ENCODE peak calls at places on chromosomes 11 and 22, in five cellular contexts. D is K562, M is IMR-90, J is HepG2, C is H1. T is an unnamed sample.

GRCh38 chr22:44924724-44925123 is 85.1 kb downstream of the PHF21B start:
- DNase-seq in D (no peak), M (no peak), J (no peak), C (no peak), T (no peak)

GRCh38 chr11:114439229-114440120 is at the start of gene REXO2:
- DNase-seq in D (peak), M (peak), J (peak), C (peak), T (peak)

GRCh38 chr11:108914981-108915380 is 250.1 kb downstream of the DDX10 start:
- DNase-seq in D (no peak), M (peak), J (no peak), C (no peak), T (no peak)

GRCh38 chr11:72333657-72334056 is 89.7 kb upstream of the PHOX2A start:
- DNase-seq in D (peak), M (no peak), J (no peak), C (peak), T (peak)

GRCh38 chr11:1874406-1875092 is 17.1 kb downstream of the PRR33 start:
- DNase-seq in D (no peak), M (no peak), J (no peak), C (no peak), T (no peak)

GRCh38 chr11:17479284-17480214 is 2.9 kb upstream of the ABCC8 start:
- DNase-seq in D (peak), M (no peak), J (no peak), C (peak), T (peak)

GRCh38 chr11:103923473-103923931 is 112.9 kb upstream of the DDI1 start:
- DNase-seq in D (no peak), M (no peak), J (peak), C (no peak), T (peak)

GRCh38 chr22:46067159-46068111 is 82.9 kb upstream of the PPARA start:
- DNase-seq in D (no peak), M (no peak), J (no peak), C (no peak), T (no peak)

GRCh38 chr11:2801711-2802388 is 83.7 kb downstream of the CDKN1C start:
- DNase-seq in D (no peak), M (no peak), J (no peak), C (no peak), T (no peak)

GRCh38 chr11:115778928-115779650 is 274.9 kb upstream of the CADM1 start:
- DNase-seq in D (no peak), M (peak), J (no peak), C (no peak), T (no peak)

GRCh38 chr11:112881461-112881860 is 79.8 kb upstream of the NCAM1 start:
- DNase-seq in D (peak), M (no peak), J (no peak), C (peak), T (peak)

GRCh38 chr22:21745948-21746347 is 10.4 kb upstream of the YPEL1 start:
- DNase-seq in D (no peak), M (no peak), J (no peak), C (no peak), T (no peak)

GRCh38 chr22:21001601-21002325 is at the start of gene THAP7:
- DNase-seq in D (peak), M (peak), J (peak), C (peak), T (peak)

GRCh38 chr22:39220897-39221850 is 23.6 kb downstream of the PDGFB start:
- DNase-seq in D (no peak), M (peak), J (no peak), C (no peak), T (no peak)

GRCh38 chr11:111718436-111719325 is 47.5 kb downstream of the PPP2R1B start:
- DNase-seq in D (no peak), M (peak), J (peak), C (no peak), T (no peak)

GRCh38 chr11:32232516-32232915 is 141.6 kb downstream of the RCN1 start:
- DNase-seq in D (no peak), M (no peak), J (no peak), C (no peak), T (no peak)

GRCh38 chr11:61756452-61757212 is 4.2 kb downstream of the MYRF start:
- DNase-seq in D (peak), M (peak), J (peak), C (no peak), T (peak)

GRCh38 chr11:89495951-89496350 is 4.8 kb upstream of the NOX4 start:
- DNase-seq in D (no peak), M (peak), J (no peak), C (no peak), T (no peak)

GRCh38 chr11:61555051-61555969 is 25.6 kb downstream of the SYT7 start:
- DNase-seq in D (peak), M (no peak), J (no peak), C (no peak), T (peak)

GRCh38 chr22:22233081-22233480 is 11.5 kb upstream of the VPREB1 start:
- DNase-seq in D (no peak), M (no peak), J (no peak), C (no peak), T (no peak)

GRCh38 chr11:7612661-7613393 is 60.5 kb downstream of the CYB5R2 start:
- DNase-seq in D (no peak), M (peak), J (peak), C (no peak), T (no peak)

GRCh38 chr22:39489094-39490068 is 12.7 kb upstream of the MIEF1 start:
- DNase-seq in D (no peak), M (no peak), J (no peak), C (no peak), T (no peak)

GRCh38 chr11:86158716-86159669 is 85.6 kb upstream of the EED start:
- DNase-seq in D (no peak), M (no peak), J (no peak), C (no peak), T (no peak)

GRCh38 chr11:46100670-46101069 is 20.6 kb downstream of the PHF21A start:
- DNase-seq in D (no peak), M (no peak), J (no peak), C (no peak), T (no peak)

GRCh38 chr11:130772266-130773227 is 143.7 kb downstream of the SNX19 start:
- DNase-seq in D (no peak), M (peak), J (no peak), C (no peak), T (peak)

GRCh38 chr11:67118059-67118766 is 850 bp upstream of the KDM2A start:
- DNase-seq in D (no peak), M (no peak), J (no peak), C (no peak), T (peak)

GRCh38 chr11:86202013-86202336 is 42.6 kb upstream of the EED start:
- DNase-seq in D (no peak), M (no peak), J (no peak), C (no peak), T (no peak)

GRCh38 chr22:25447067-25447688 is 117.3 kb upstream of the GRK3 start:
- DNase-seq in D (peak), M (no peak), J (peak), C (no peak), T (no peak)

GRCh38 chr11:125202362-125202880 is 37.9 kb downstream of the PKNOX2 start:
- DNase-seq in D (no peak), M (no peak), J (no peak), C (no peak), T (no peak)

GRCh38 chr11:76179147-76179546 is 27.2 kb downstream of the WNT11 start:
- DNase-seq in D (no peak), M (no peak), J (no peak), C (no peak), T (no peak)

GRCh38 chr11:72783144-72783910 is 10.5 kb downstream of the STARD10 start:
- DNase-seq in D (no peak), M (no peak), J (no peak), C (no peak), T (no peak)

GRCh38 chr22:18157714-18158028 is 7.7 kb downstream of the USP18 start:
- DNase-seq in D (no peak), M (no peak), J (no peak), C (no peak), T (no peak)
- TF ChIP-seq MAFK in D (no peak), M (no peak), J (no peak), C (no peak), T (no peak)

DNA sequence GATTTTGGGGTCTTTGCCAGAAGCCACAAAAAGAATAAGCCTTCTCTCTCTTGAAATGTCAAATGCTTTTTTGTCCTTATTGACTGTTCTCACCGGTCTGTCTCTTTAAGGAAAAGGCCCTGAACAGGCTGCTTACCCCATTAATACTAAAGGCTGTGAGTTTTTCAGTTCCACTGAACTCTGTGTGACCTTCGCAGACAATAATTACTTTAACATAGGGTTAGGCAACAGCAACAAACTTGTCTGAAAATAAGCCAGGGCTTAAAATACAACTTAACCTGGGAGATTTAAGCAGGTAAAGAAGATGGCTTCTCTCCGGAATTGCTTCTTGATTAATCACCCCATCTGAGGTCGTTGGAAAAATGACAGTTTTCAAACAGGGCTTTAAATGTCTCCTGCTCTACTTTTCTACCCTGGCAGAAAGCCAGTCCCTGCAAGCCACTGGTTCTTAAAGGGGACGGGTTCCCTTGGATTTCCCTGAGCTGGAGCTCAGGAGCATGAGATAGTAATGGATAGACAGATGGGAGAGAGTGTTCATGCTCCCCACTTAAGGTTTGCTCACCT is 69.4 kb downstream of the ARL14EP start:
- DNase-seq in D (no peak), M (no peak), J (no peak), C (no peak), T (no peak)
- TF ChIP-seq MAFK in D (no peak), M (no peak), J (no peak), C (no peak), T (no peak)

GRCh38 chr22:30885001-30885366 is 83.6 kb downstream of the MORC2 start:
- DNase-seq in D (no peak), M (no peak), J (no peak), C (no peak), T (no peak)
- TF ChIP-seq MAFK in D (no peak), M (no peak), J (no peak), C (no peak), T (no peak)

GRCh38 chr22:50604256-50604580 is 3.6 kb downstream of the MAPK8IP2 start:
- DNase-seq in D (no peak), M (no peak), J (no peak), C (no peak), T (no peak)
- TF ChIP-seq MAFK in D (no peak), M (no peak), J (no peak), C (no peak), T (no peak)

GRCh38 chr11:128916646-128917045 is 25.5 kb downstream of the KCNJ5 start:
- DNase-seq in D (no peak), M (no peak), J (no peak), C (no peak), T (no peak)

GRCh38 chr11:128913806-128914205 is 22.6 kb downstream of the KCNJ5 start:
- DNase-seq in D (no peak), M (no peak), J (no peak), C (no peak), T (no peak)

GRCh38 chr11:128914216-128915147 is 23.3 kb downstream of the KCNJ5 start:
- DNase-seq in D (no peak), M (no peak), J (no peak), C (no peak), T (no peak)

GRCh38 chr11:128916037-128916572 is 24.9 kb downstream of the KCNJ5 start:
- DNase-seq in D (no peak), M (no peak), J (no peak), C (no peak), T (no peak)

DNA sequence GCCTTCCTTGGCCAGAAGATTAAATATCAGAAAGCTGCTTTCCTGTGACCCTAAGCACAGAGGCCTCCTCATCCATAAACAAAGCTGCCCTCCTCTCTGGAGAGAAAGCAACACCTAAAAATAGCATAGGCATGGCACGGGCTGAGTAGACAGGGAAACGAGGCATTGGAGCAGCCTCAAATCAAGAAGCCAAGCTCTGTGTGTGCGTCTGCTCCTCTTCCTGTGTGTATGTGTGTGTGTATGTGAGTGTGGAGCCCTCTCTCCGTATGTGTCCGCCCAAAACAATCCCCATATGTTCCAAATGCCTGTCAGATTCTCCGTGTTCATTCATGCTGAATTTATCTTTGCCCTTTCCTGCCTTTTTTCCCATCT is 24.0 kb downstream of the KCNJ5 start:
- DNase-seq in D (no peak), M (no peak), J (no peak), C (no peak), T (no peak)
- TF ChIP-seq MAFK in D (no peak), M (no peak), J (no peak), C (no peak), T (no peak)

DNA sequence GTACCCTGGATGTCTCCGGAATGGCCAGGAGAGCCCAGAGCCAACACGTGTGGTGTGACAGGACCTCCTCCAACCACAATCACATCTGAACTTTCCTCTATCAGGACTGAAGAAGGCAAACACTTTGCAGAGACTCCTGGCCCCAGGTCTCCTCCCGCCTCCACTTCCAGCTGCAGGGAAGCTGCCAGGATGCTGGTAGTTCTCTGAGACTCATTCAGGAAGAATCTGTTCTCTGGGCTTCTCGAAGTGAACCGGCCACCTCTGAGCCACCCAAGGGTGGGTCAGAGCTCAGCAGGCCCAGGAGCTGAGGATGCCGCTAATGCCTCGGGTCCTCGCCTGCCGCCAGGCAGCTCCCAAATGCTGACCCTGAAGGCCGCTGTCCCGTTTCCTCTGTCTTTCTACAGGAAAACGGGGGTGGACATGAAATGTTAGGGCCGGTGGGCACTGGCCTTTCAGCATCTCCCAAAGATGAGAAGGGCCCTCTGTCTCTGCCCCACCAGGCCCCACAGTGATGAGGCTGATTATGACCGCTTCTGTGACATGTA is 789.9 kb downstream of the BRD1 start:
- DNase-seq in D (no peak), M (no peak), J (no peak), C (no peak), T (no peak)
- TF ChIP-seq MAFK in D (no peak), M (no peak), J (no peak), C (no peak), T (no peak)

DNA sequence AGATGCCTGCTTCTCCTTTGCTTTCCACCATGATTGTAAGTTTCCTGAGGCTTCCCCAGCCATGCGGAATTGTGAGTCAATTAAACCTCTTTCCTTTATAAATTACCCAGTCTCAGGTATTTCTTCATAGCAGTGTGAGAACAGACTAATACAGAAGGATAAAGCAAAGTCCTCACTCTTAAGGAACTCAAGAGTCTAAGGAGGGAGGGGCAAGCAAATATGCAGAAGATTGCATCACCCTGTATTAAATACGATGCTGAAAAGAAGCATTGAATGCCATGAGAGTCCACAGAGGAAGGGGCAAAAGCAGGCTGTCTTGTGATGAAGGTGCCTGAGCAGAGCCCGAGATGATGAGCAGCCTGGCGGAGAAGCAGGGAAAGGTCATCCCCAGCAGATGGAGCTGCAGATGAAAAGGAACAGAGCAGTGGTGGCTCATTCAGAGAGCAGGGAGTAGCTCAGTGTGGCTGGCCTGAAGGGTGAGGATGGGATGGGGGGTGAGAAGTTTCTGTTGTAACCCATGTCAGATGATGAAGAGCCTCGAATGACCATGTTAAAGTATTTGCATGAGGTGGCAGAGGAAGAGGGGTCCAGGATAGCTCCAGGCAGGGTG is 6.3 kb upstream of the IZUMO1R start:
- DNase-seq in D (no peak), M (no peak), J (no peak), C (no peak), T (no peak)
- TF ChIP-seq MAFK in D (no peak), M (no peak), J (no peak), C (no peak), T (no peak)

GRCh38 chr11:83068573-83068972 is 3.1 kb downstream of the RAB30 start:
- DNase-seq in D (no peak), M (no peak), J (no peak), C (no peak), T (no peak)

GRCh38 chr11:83070878-83071640 is 638 bp downstream of the RAB30 start:
- DNase-seq in D (no peak), M (peak), J (no peak), C (no peak), T (peak)

GRCh38 chr11:83071641-83072591 is at the start of gene RAB30:
- DNase-seq in D (peak), M (peak), J (peak), C (peak), T (peak)

GRCh38 chr11:83070044-83070877 is 1.4 kb downstream of the RAB30 start:
- DNase-seq in D (peak), M (peak), J (no peak), C (no peak), T (peak)

GRCh38 chr11:83069441-83070043 is 2.2 kb downstream of the RAB30 start:
- DNase-seq in D (no peak), M (no peak), J (no peak), C (no peak), T (no peak)
- TF ChIP-seq MAFK in D (no peak), M (no peak), J (no peak), C (no peak), T (no peak)